ENCODE peak calls at places on chromosomes 2 and 18, in five cellular contexts. D is activated CD4-positive, alpha-beta T cell treated with anti-CD3 and anti-CD28 coated beads, Interleukin-2, amount 50 U/mL, for 48 hours; N is Caco-2; C is activated CD8-positive, alpha-beta memory T cell treated with anti-CD3 and anti-CD28 coated beads, Interleukin-2, amount 50 U/mL, for 48 hours; O is GM23338. L is an unnamed sample.

GRCh38 chr2:240205348-240205747 is 64.9 kb upstream of the OTOS start:
- DNase-seq in D (peak), N (no peak), C (peak), O (peak), L (peak)

GRCh38 chr2:11692966-11693521 is 23.0 kb upstream of the NTSR2 start:
- DNase-seq in D (peak), N (peak), C (peak), O (peak), L (peak)

GRCh38 chr2:36812196-36812595 is 115.7 kb downstream of the VIT start:
- DNase-seq in D (no peak), N (no peak), C (no peak), O (peak), L (no peak)

GRCh38 chr2:110866496-110866895 is 134.1 kb downstream of the ACOXL start:
- DNase-seq in D (peak), N (no peak), C (peak), O (peak), L (no peak)

GRCh38 chr2:188600536-188601210 is 309.0 kb downstream of the GULP1 start:
- DNase-seq in D (no peak), N (no peak), C (no peak), O (no peak), L (peak)

GRCh38 chr18:10689231-10689953 is 163.6 kb downstream of the NAPG start:
- DNase-seq in D (no peak), N (no peak), C (no peak), O (no peak), L (peak)

GRCh38 chr2:229132236-229132635 is 138.9 kb downstream of the PID1 start:
- DNase-seq in D (no peak), N (no peak), C (no peak), O (no peak), L (no peak)

GRCh38 chr2:209470-209869 is 54.4 kb downstream of the SH3YL1 start:
- DNase-seq in D (no peak), N (no peak), C (no peak), O (no peak), L (no peak)

GRCh38 chr18:2547477-2548087 is 23.7 kb downstream of the METTL4 start:
- DNase-seq in D (no peak), N (no peak), C (no peak), O (peak), L (peak)

GRCh38 chr2:32558492-32558891 is 69.4 kb upstream of the TTC27 start:
- DNase-seq in D (no peak), N (no peak), C (no peak), O (no peak), L (no peak)

GRCh38 chr2:152924722-152925121 is 206.3 kb downstream of the ARL6IP6 start:
- DNase-seq in D (no peak), N (no peak), C (no peak), O (no peak), L (peak)

GRCh38 chr2:12555012-12555645 is 161.6 kb upstream of the TRIB2 start:
- DNase-seq in D (peak), N (no peak), C (no peak), O (no peak), L (peak)

GRCh38 chr2:232292395-232293154 is 86.0 kb upstream of the ALPP start:
- DNase-seq in D (peak), N (peak), C (peak), O (peak), L (peak)

GRCh38 chr2:94986392-94986963 is 39.0 kb upstream of the MAL start:
- DNase-seq in D (peak), N (peak), C (peak), O (peak), L (peak)

GRCh38 chr18:73670536-73670935 is 477.1 kb downstream of the FBXO15 start:
- DNase-seq in D (no peak), N (no peak), C (no peak), O (no peak), L (no peak)